ENCODE peak calls at places on chromosomes 5 and 9, in nine cellular contexts. H is HEK293T; O is SW 1271; X is HCT116; B is iris pigment epithelial cell; R is activated CD4-positive, alpha-beta T cell treated with anti-CD3 and anti-CD28 coated beads, Interleukin-2, amount 10 ng/mL, durations not matched to agents 24 days and 14 days; C is stimulated activated CD4-positive, alpha-beta T cell treated with anti-CD3 and anti-CD28 coated beads, Interleukin-1b, Interleukin-23, amount 100 ng/mL, for 4 hours; F is RKO; W is SK-N-SH. I is an unnamed sample.

GRCh38 chr9:135563858-135564257 is 2.3 kb downstream of the PAEP start:
- DNase-seq in B (no peak), R (no peak), F (no peak), O (no peak), C (no peak), W (no peak), X (no peak), H (no peak), I (no peak)

GRCh38 chr9:129140397-129141065 is 29.3 kb downstream of the PTPA start:
- DNase-seq in B (peak), R (peak), O (no peak), F (peak), H (no peak), C (peak), W (peak), X (no peak), I (no peak)

GRCh38 chr5:76403963-76404693 is 1.0 kb downstream of the IQGAP2 start:
- DNase-seq in C (peak), B (peak), W (no peak), F (no peak), X (no peak), O (no peak), H (peak), R (peak), I (peak)

GRCh38 chr9:15889555-15889954 is 336.7 kb downstream of the CCDC171 start:
- DNase-seq in W (no peak), R (no peak), B (peak), X (no peak), H (no peak), O (no peak), F (no peak), C (no peak), I (no peak)

GRCh38 chr5:851553-851952 is 767 bp upstream of the ZDHHC11 start:
- DNase-seq in R (no peak), O (no peak), F (no peak), C (no peak), X (no peak), H (no peak), W (no peak), B (no peak), I (no peak)

GRCh38 chr5:107376546-107377276 is 294.0 kb downstream of the EFNA5 start:
- DNase-seq in C (no peak), F (no peak), H (no peak), O (no peak), X (no peak), R (no peak), B (peak), W (no peak), I (no peak)

GRCh38 chr5:30099634-30100033 is 1093.9 kb upstream of the CDH6 start:
- DNase-seq in F (no peak), B (peak), W (no peak), O (no peak), X (no peak), H (no peak), C (no peak), R (no peak), I (no peak)

GRCh38 chr5:98816574-98817222 is 43.2 kb downstream of the RGMB start:
- DNase-seq in R (no peak), F (no peak), C (no peak), X (no peak), O (no peak), B (no peak), H (no peak), W (no peak), I (no peak)

GRCh38 chr5:180648658-180649296 is 623 bp downstream of the FLT4 start:
- DNase-seq in B (peak), O (no peak), R (peak), H (peak), W (peak), F (no peak), C (peak), X (no peak), I (no peak)

GRCh38 chr5:36621985-36622384 is 15.6 kb downstream of the SLC1A3 start:
- DNase-seq in X (no peak), C (no peak), O (no peak), R (no peak), H (no peak), F (no peak), B (no peak), W (no peak), I (no peak)

GRCh38 chr5:139277171-139277570 is 16.4 kb upstream of the MATR3 start:
- DNase-seq in R (no peak), C (no peak), W (no peak), X (no peak), O (no peak), H (no peak), F (no peak), B (no peak), I (no peak)

GRCh38 chr9:71966601-71967000 is 55.2 kb downstream of the C9orf85 start:
- DNase-seq in H (no peak), X (no peak), W (no peak), F (no peak), C (no peak), R (no peak), O (no peak), B (no peak), I (no peak)

GRCh38 chr5:73615085-73615484 is 10.9 kb upstream of the ARHGEF28 start:
- DNase-seq in O (no peak), B (no peak), X (no peak), R (no peak), H (no peak), C (no peak), W (no peak), F (no peak), I (no peak)

GRCh38 chr5:8396756-8397155 is 527.8 kb downstream of the MTRR start:
- DNase-seq in B (peak), W (no peak), R (peak), H (no peak), F (no peak), C (no peak), X (no peak), O (no peak), I (no peak)

GRCh38 chr9:128117613-128118471 is 9.7 kb downstream of the PTGES2 start:
- DNase-seq in O (peak), R (peak), H (peak), B (peak), F (peak), C (peak), X (peak), W (peak), I (peak)

GRCh38 chr9:20044686-20045085 is 255.8 kb upstream of the SLC24A2 start:
- DNase-seq in B (peak), R (no peak), X (no peak), F (no peak), H (no peak), C (no peak), O (no peak), W (no peak), I (no peak)

GRCh38 chr5:149840226-149840825 is 104.3 kb downstream of the PDE6A start:
- DNase-seq in H (no peak), R (no peak), B (no peak), W (no peak), O (no peak), F (no peak), C (no peak), X (no peak), I (no peak)

GRCh38 chr5:150412319-150413175 is at the start of gene CD74:
- DNase-seq in W (peak), F (no peak), B (peak), C (peak), X (no peak), O (no peak), H (no peak), R (peak), I (peak)

GRCh38 chr5:84715087-84715486 is 330.4 kb upstream of the EDIL3 start:
- DNase-seq in O (no peak), C (no peak), F (no peak), X (no peak), W (no peak), R (no peak), H (no peak), B (peak), I (no peak)

GRCh38 chr9:93194584-93194983 is 10.6 kb downstream of the WNK2 start:
- DNase-seq in O (no peak), W (no peak), H (no peak), B (no peak), X (no peak), F (no peak), C (no peak), R (no peak), I (no peak)

GRCh38 chr5:69300537-69301203 is 31.9 kb downstream of the CCDC125 start:
- DNase-seq in W (no peak), O (no peak), R (no peak), C (no peak), X (no peak), H (no peak), F (no peak), B (no peak), I (no peak)